ENCODE peak calls at places on chromosomes 6 and 20, in ten cellular contexts. O is ovary, U is spleen, Y is B cell, S is bronchial epithelial cell, A is fibroblast of pulmonary artery, H is tibial nerve, V is progenitor cell of endocrine pancreas, W is AG09309, I is right atrium auricular region. L is an unnamed sample.

GRCh38 chr6:41489284-41489851 is 56.8 kb upstream of the FOXP4 start:
- DNase-seq in V (no peak), S (no peak), A (no peak), I (no peak), H (peak; percentile 40), U (peak; percentile 56), W (no peak), Y (no peak), O (no peak), L (no peak)

GRCh38 chr6:170032706-170033309 is 258.1 kb downstream of the DLL1 start:
- DNase-seq in W (no peak), U (peak; percentile 39), A (no peak), I (no peak), O (no peak), S (no peak), Y (no peak), V (no peak), H (no peak), L (no peak)

GRCh38 chr6:27056615-27057014 is 190.9 kb upstream of the PRSS16 start:
- DNase-seq in W (no peak), V (no peak), O (no peak), Y (no peak), S (no peak), A (no peak), I (no peak), H (no peak), U (no peak), L (no peak)

GRCh38 chr6:29792123-29793035 is 35.2 kb upstream of the HLA-G start:
- DNase-seq in I (peak; percentile 78), W (no peak), V (no peak), A (peak; percentile 11), Y (peak; percentile 85), S (no peak), H (peak; percentile 40), O (peak; percentile 53), U (peak; percentile 91), L (peak; percentile 50)

GRCh38 chr6:154996841-154997311 is 1.8 kb downstream of the TIAM2 start:
- DNase-seq in W (no peak), U (no peak), I (no peak), H (no peak), S (peak; percentile 56), Y (no peak), A (no peak), O (no peak), V (no peak), L (no peak)

GRCh38 chr6:36984581-36985383 is 1.2 kb downstream of the MTCH1 start:
- DNase-seq in U (no peak), V (no peak), A (peak; percentile 77), S (peak; percentile 51), Y (peak; percentile 65), W (peak; percentile 23), O (peak; percentile 76), I (peak; percentile 78), H (peak; percentile 48), L (peak; percentile 61)

GRCh38 chr6:133017581-133017980 is 203.2 kb downstream of the RPS12 start:
- DNase-seq in S (peak; percentile 48), A (peak; percentile 4), V (no peak), O (no peak), Y (no peak), U (no peak), I (no peak), H (no peak), W (no peak), L (no peak)

GRCh38 chr6:170110201-170111140 is 180.4 kb downstream of the DLL1 start:
- DNase-seq in I (peak; percentile 57), O (no peak), A (no peak), H (no peak), W (no peak), U (peak; percentile 67), Y (no peak), V (no peak), S (no peak), L (no peak)

GRCh38 chr6:43029120-43029519 is 7.7 kb downstream of the RRP36 start:
- DNase-seq in W (no peak), A (no peak), V (no peak), I (no peak), Y (no peak), O (no peak), S (no peak), H (no peak), U (no peak), L (no peak)

GRCh38 chr20:43531091-43531443 is 23.6 kb downstream of the L3MBTL1 start:
- DNase-seq in A (no peak), V (no peak), Y (no peak), W (no peak), S (no peak), O (no peak), H (no peak), U (no peak), I (no peak), L (no peak)

GRCh38 chr20:45518282-45518681 is 2.9 kb upstream of the SPINT3 start:
- DNase-seq in W (no peak), V (no peak), S (peak; percentile 93), A (no peak), H (no peak), U (no peak), Y (no peak), I (no peak), O (no peak), L (peak; percentile 83)

GRCh38 chr20:20231528-20232298 is 136.2 kb upstream of the INSM1 start:
- DNase-seq in O (no peak), V (no peak), S (no peak), H (no peak), Y (no peak), W (no peak), U (no peak), I (no peak), A (no peak), L (no peak)

GRCh38 chr20:2655331-2656116 is 3.1 kb downstream of the NOP56 start:
- DNase-seq in I (no peak), Y (no peak), W (no peak), S (no peak), U (no peak), A (no peak), H (no peak), O (no peak), V (no peak), L (no peak)
- TF ChIP-seq CTCF in I (no peak), Y (no peak), W (no peak), S (no peak), U (no peak), A (no peak), H (no peak), O (no peak), V (no peak), L (no peak)

DNA sequence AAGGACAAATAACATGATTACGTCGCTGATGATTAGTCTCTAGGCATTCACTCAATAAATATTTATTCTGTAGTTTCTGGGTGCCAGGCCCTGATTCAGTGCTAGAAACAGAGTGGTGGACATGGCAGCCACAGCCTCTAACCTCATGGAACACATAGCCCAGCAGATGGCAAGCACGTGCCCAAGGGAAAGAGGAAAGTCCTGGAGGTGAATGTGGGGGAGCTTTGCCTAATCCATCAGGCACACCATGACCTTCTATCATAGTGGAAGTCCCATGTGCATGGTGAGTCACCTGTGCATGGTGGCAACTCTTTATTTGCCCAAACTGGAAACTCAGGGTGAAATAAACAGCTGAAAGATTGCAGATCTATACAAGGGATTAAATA is 143.0 kb upstream of the TNFAIP3 start:
- DNase-seq in H (no peak), I (no peak), V (no peak), U (no peak), Y (no peak), A (no peak), W (no peak), S (no peak), O (no peak), L (no peak)
- TF ChIP-seq CTCF in H (no peak), I (no peak), V (no peak), U (no peak), Y (no peak), A (no peak), W (no peak), S (no peak), O (no peak), L (no peak)

DNA sequence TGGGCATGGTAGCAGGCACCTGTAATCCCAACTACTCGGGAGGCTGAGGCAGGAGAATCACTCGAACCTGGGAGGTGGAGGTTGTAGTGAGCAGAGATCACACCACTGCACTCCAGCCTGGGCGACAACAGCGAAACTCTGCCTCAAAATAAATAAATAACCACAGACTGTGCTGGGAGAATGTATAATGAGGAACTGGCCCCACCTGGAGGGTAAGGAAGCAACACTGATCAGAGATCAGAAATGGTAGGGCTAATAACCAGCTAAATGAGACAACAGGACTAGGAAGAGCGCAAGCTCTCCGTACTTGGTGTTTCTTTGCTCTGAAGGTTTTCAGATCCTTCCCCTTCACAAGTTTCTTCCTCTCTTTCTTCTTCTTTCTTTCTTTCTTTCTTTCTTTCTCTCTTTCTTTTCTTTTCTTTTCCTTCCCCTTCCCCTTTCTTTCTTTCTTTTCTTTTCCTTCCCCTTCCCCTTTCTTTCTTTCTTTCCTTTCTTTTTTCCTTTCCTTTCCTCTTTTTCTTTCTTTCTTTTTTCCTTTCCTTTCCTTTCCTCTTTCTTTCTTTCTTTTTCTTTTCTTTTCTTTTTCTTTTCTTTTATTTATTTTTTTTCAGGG is 14.6 kb downstream of the CCM2L start:
- DNase-seq in A (no peak), O (no peak), H (no peak), I (no peak), S (no peak), W (no peak), Y (peak; percentile 34), V (no peak), U (no peak), L (no peak)
- TF ChIP-seq CTCF in A (no peak), O (no peak), H (no peak), I (no peak), S (no peak), W (no peak), Y (peak; percentile 27), V (no peak), U (no peak), L (no peak)

GRCh38 chr20:62507991-62508640 is 32.3 kb upstream of the GATA5 start:
- DNase-seq in U (no peak), O (no peak), Y (no peak), W (no peak), S (no peak), I (no peak), A (no peak), H (no peak), V (no peak), L (no peak)

GRCh38 chr20:62505337-62506045 is 29.7 kb upstream of the GATA5 start:
- DNase-seq in I (no peak), Y (no peak), V (no peak), A (no peak), U (no peak), O (no peak), H (no peak), W (no peak), S (no peak), L (no peak)

GRCh38 chr20:62507323-62507722 is 31.5 kb upstream of the GATA5 start:
- DNase-seq in W (no peak), O (no peak), H (no peak), U (no peak), A (no peak), Y (no peak), I (no peak), V (no peak), S (no peak), L (no peak)

GRCh38 chr20:62506087-62506486 is 30.3 kb upstream of the GATA5 start:
- DNase-seq in V (no peak), A (no peak), W (no peak), I (no peak), O (no peak), H (no peak), Y (no peak), U (no peak), S (no peak), L (peak; percentile 42)

DNA sequence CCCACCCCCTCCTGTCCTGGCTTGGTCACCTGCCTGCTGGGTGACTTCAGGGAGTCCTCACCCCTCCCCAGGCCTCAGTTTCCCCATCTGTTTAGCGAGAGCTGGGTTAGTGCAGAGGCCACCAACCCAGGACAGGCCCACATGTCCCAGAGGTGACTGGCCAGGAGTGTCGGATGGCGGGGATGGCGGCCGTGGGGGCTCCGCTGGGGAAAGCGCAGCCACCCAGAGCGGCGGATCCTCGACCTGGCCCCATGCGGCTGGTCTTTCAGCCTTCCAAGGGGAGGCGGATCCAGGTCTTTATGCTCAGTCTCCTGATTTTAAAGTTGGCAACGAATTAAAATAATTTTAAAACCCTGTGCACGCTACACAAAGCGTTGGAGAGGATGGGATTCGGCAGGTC is 31.0 kb upstream of the GATA5 start:
- DNase-seq in Y (no peak), V (no peak), W (no peak), S (no peak), A (no peak), H (no peak), U (no peak), I (no peak), O (no peak), L (no peak)
- TF ChIP-seq CTCF in Y (no peak), V (no peak), W (no peak), S (no peak), A (no peak), H (no peak), U (no peak), I (no peak), O (no peak), L (no peak)

L was measured in Calu3.